ENCODE peak calls at places on chromosomes 13 and 19, in nine cellular contexts. O is fibroblast of lung, W is Karpas-422, Y is C1 segment of cervical spinal cord, Q is stomach, N is dermis blood vessel endothelial cell, C is pancreas, H is iPS DF 6.9, A is RCC 7860. U is an unnamed sample.

GRCh38 chr19:19256072-19256969 is 16.8 kb downstream of the TM6SF2 start:
- DNase-seq in O (no peak), W (peak; percentile 53), Y (no peak), Q (no peak), N (no peak), C (no peak), H (no peak), A (no peak), U (no peak)

GRCh38 chr19:47514869-47515588 is at the start of gene NAPA:
- DNase-seq in O (peak; percentile 100), W (peak; percentile 100), Y (peak; percentile 100), Q (peak; percentile 100), N (peak; percentile 100), C (peak; percentile 100), H (peak; percentile 99), A (peak; percentile 98), U (peak; percentile 100)

GRCh38 chr13:112106467-112107141 is 39.7 kb downstream of the SOX1 start:
- DNase-seq in O (no peak), W (no peak), Y (no peak), Q (no peak), N (no peak), C (no peak), H (no peak), A (no peak), U (no peak)

GRCh38 chr19:1384478-1385110 is 887 bp downstream of the NDUFS7 start:
- DNase-seq in O (no peak), W (peak; percentile 61), Y (no peak), Q (no peak), N (peak; percentile 85), C (no peak), H (no peak), A (no peak), U (no peak)

GRCh38 chr13:44904982-44905381 is 84.3 kb downstream of the NUFIP1 start:
- DNase-seq in O (peak; percentile 98), W (no peak), Y (no peak), Q (peak; percentile 52), N (peak; percentile 88), C (no peak), H (no peak), A (no peak), U (peak; percentile 88)

GRCh38 chr19:39199025-39199424 is 2.3 kb downstream of the NCCRP1 start:
- DNase-seq in O (peak; percentile 26), W (no peak), Y (peak; percentile 7), Q (peak; percentile 34), N (peak; percentile 46), C (peak; percentile 93), H (no peak), A (peak; percentile 55), U (peak; percentile 71)

GRCh38 chr19:19064811-19065745 is 1.3 kb downstream of the SLC25A42 start:
- DNase-seq in O (no peak), W (peak; percentile 57), Y (no peak), Q (no peak), N (peak; percentile 28), C (no peak), H (no peak), A (no peak), U (peak; percentile 23)

GRCh38 chr13:50991624-50992610 is 82.3 kb downstream of the RNASEH2B start:
- DNase-seq in O (no peak), W (no peak), Y (no peak), Q (no peak), N (no peak), C (no peak), H (no peak), A (no peak), U (no peak)

GRCh38 chr19:17755977-17756670 is 4.8 kb downstream of the FCHO1 start:
- DNase-seq in O (peak; percentile 69), W (peak; percentile 92), Y (peak; percentile 75), Q (peak; percentile 78), N (peak; percentile 40), C (no peak), H (no peak), A (no peak), U (peak; percentile 49)

GRCh38 chr19:6925801-6926751 is 38.7 kb downstream of the ADGRE1 start:
- DNase-seq in O (no peak), W (peak; percentile 44), Y (no peak), Q (no peak), N (peak; percentile 17), C (no peak), H (no peak), A (no peak), U (peak; percentile 29)

GRCh38 chr19:57248646-57249045 is 8.2 kb downstream of the ZNF805 start:
- DNase-seq in O (no peak), W (no peak), Y (no peak), Q (no peak), N (no peak), C (no peak), H (no peak), A (no peak), U (no peak)

GRCh38 chr19:17871878-17872250 is at the start of gene SLC5A5:
- DNase-seq in O (no peak), W (peak; percentile 54), Y (no peak), Q (no peak), N (no peak), C (no peak), H (no peak), A (no peak), U (no peak)

GRCh38 chr13:71209217-71209616 is 657.8 kb downstream of the DACH1 start:
- DNase-seq in O (no peak), W (no peak), Y (no peak), Q (no peak), N (no peak), C (no peak), H (no peak), A (no peak), U (no peak)

GRCh38 chr13:36357692-36358091 is 11.5 kb upstream of the SPART start:
- DNase-seq in O (peak; percentile 81), W (no peak), Y (no peak), Q (no peak), N (no peak), C (no peak), H (no peak), A (no peak), U (no peak)

GRCh38 chr13:79880820-79881219 is 399.9 kb downstream of the NDFIP2 start:
- DNase-seq in O (no peak), W (no peak), Y (no peak), Q (no peak), N (no peak), C (no peak), H (no peak), A (no peak), U (no peak)

GRCh38 chr13:113049981-113050380 is 55.6 kb upstream of the F7 start:
- DNase-seq in O (no peak), W (no peak), Y (no peak), Q (no peak), N (no peak), C (no peak), H (no peak), A (no peak), U (no peak)

GRCh38 chr13:31046711-31047279 is 114.3 kb downstream of the TEX26 start:
- DNase-seq in O (peak; percentile 53), W (no peak), Y (peak; percentile 29), Q (no peak), N (no peak), C (no peak), H (no peak), A (no peak), U (peak; percentile 6)

GRCh38 chr19:35843676-35844481 is 8.4 kb downstream of the NPHS1 start:
- DNase-seq in O (no peak), W (no peak), Y (no peak), Q (peak; percentile 56), N (no peak), C (peak; percentile 83), H (peak; percentile 87), A (no peak), U (no peak)

GRCh38 chr19:16660763-16661479 is at the start of gene TMEM38A:
- DNase-seq in O (no peak), W (peak; percentile 62), Y (peak; percentile 53), Q (peak; percentile 72), N (peak; percentile 6), C (no peak), H (no peak), A (no peak), U (peak; percentile 37)

GRCh38 chr19:516884-517424 is 9.7 kb downstream of the TPGS1 start:
- DNase-seq in O (no peak), W (no peak), Y (no peak), Q (no peak), N (no peak), C (no peak), H (no peak), A (no peak), U (no peak)

GRCh38 chr13:44271915-44272341 is 101.7 kb upstream of the SERP2 start:
- DNase-seq in O (no peak), W (no peak), Y (peak; percentile 25), Q (no peak), N (no peak), C (no peak), H (no peak), A (no peak), U (no peak)

GRCh38 chr13:40550130-40550529 is 116.3 kb downstream of the FOXO1 start:
- DNase-seq in O (peak; percentile 42), W (no peak), Y (no peak), Q (no peak), N (no peak), C (no peak), H (no peak), A (no peak), U (peak; percentile 30)

GRCh38 chr19:19871932-19872331 is 6.2 kb downstream of the ZNF253 start:
- DNase-seq in O (no peak), W (no peak), Y (no peak), Q (no peak), N (no peak), C (no peak), H (no peak), A (no peak), U (no peak)

GRCh38 chr19:15737722-15738121 is at the start of gene OR10H3:
- DNase-seq in O (no peak), W (no peak), Y (no peak), Q (no peak), N (no peak), C (no peak), H (no peak), A (no peak), U (no peak)

GRCh38 chr13:21675095-21676007 is 4.5 kb downstream of the FGF9 start:
- DNase-seq in O (no peak), W (peak; percentile 53), Y (no peak), Q (peak; percentile 40), N (no peak), C (peak; percentile 63), H (no peak), A (no peak), U (no peak)

GRCh38 chr13:97851269-97851668 is 102.2 kb upstream of the IPO5 start:
- DNase-seq in O (no peak), W (no peak), Y (no peak), Q (no peak), N (no peak), C (no peak), H (no peak), A (no peak), U (no peak)

GRCh38 chr19:41930926-41931592 is 2.8 kb upstream of the ERFL start:
- DNase-seq in O (no peak), W (peak; percentile 86), Y (no peak), Q (no peak), N (peak; percentile 23), C (no peak), H (peak; percentile 71), A (no peak), U (no peak)

GRCh38 chr19:1232652-1233360 is 5.0 kb downstream of the CBARP start:
- DNase-seq in O (peak; percentile 64), W (no peak), Y (no peak), Q (peak; percentile 66), N (peak; percentile 73), C (no peak), H (no peak), A (no peak), U (peak; percentile 64)

GRCh38 chr13:81302125-81302524 is 961.2 kb upstream of the SPRY2 start:
- DNase-seq in O (no peak), W (no peak), Y (no peak), Q (no peak), N (no peak), C (no peak), H (no peak), A (no peak), U (no peak)

GRCh38 chr13:38417727-38418126 is 68.1 kb downstream of the UFM1 start:
- DNase-seq in O (no peak), W (peak; percentile 69), Y (no peak), Q (no peak), N (peak; percentile 6), C (no peak), H (peak; percentile 13), A (no peak), U (peak; percentile 61)

GRCh38 chr19:29285878-29286277 is 72.9 kb upstream of the UQCRFS1 start:
- DNase-seq in O (no peak), W (peak; percentile 72), Y (peak; percentile 1), Q (no peak), N (no peak), C (no peak), H (no peak), A (no peak), U (peak; percentile 5)

U was measured in ELR.